ENCODE peak calls at places on chromosomes 16 and 17, in nine cellular contexts. One of them, this sample, is unnamed.

GRCh38 chr16:84047206-84047605 is 4.6 kb upstream of the SLC38A8 start:
- DNase-seq in HCT116: no peak
- DNase-seq in GM23338: no peak
- DNase-seq in PC-3: no peak
- DNase-seq in hepatocyte: no peak
- DNase-seq in MM.1S: no peak
- DNase-seq in GM23248: no peak
- DNase-seq in SK-N-SH: no peak
- DNase-seq in OCI-LY7: no peak
- DNase-seq in this sample: no peak

GRCh38 chr16:88584676-88585075 is 14.5 kb downstream of the ZC3H18 start:
- DNase-seq in GM23338: no peak
- DNase-seq in OCI-LY7: no peak
- DNase-seq in HCT116: no peak
- DNase-seq in SK-N-SH: no peak
- DNase-seq in PC-3: no peak
- DNase-seq in GM23248: no peak
- DNase-seq in hepatocyte: no peak
- DNase-seq in MM.1S: no peak
- DNase-seq in this sample: no peak

GRCh38 chr16:3484328-3485096 is 10.8 kb downstream of the C16orf90 start:
- DNase-seq in PC-3: no peak
- DNase-seq in OCI-LY7: no peak
- DNase-seq in MM.1S: no peak
- DNase-seq in hepatocyte: no peak
- DNase-seq in GM23338: no peak
- DNase-seq in HCT116: no peak
- DNase-seq in SK-N-SH: peak
- DNase-seq in GM23248: no peak
- DNase-seq in this sample: no peak

GRCh38 chr16:81816793-81817210 is 37.7 kb downstream of the PLCG2 start:
- DNase-seq in OCI-LY7: peak
- DNase-seq in SK-N-SH: no peak
- DNase-seq in PC-3: no peak
- DNase-seq in GM23248: no peak
- DNase-seq in GM23338: no peak
- DNase-seq in hepatocyte: no peak
- DNase-seq in HCT116: no peak
- DNase-seq in MM.1S: peak
- DNase-seq in this sample: no peak

GRCh38 chr17:42183741-42184711 is 1.2 kb downstream of the HCRT start:
- DNase-seq in SK-N-SH: peak
- DNase-seq in PC-3: no peak
- DNase-seq in HCT116: peak
- DNase-seq in GM23248: peak
- DNase-seq in GM23338: peak
- DNase-seq in hepatocyte: peak
- DNase-seq in OCI-LY7: peak
- DNase-seq in MM.1S: peak
- DNase-seq in this sample: peak

GRCh38 chr16:456891-457483 is 31.5 kb downstream of the RAB11FIP3 start:
- DNase-seq in hepatocyte: peak
- DNase-seq in MM.1S: no peak
- DNase-seq in HCT116: no peak
- DNase-seq in SK-N-SH: peak
- DNase-seq in GM23338: no peak
- DNase-seq in GM23248: peak
- DNase-seq in OCI-LY7: no peak
- DNase-seq in PC-3: no peak
- DNase-seq in this sample: no peak

GRCh38 chr17:75144816-75145511 is 9.3 kb downstream of the JPT1 start:
- DNase-seq in GM23338: no peak
- DNase-seq in OCI-LY7: no peak
- DNase-seq in HCT116: no peak
- DNase-seq in PC-3: no peak
- DNase-seq in SK-N-SH: no peak
- DNase-seq in GM23248: no peak
- DNase-seq in MM.1S: no peak
- DNase-seq in hepatocyte: no peak
- DNase-seq in this sample: no peak

GRCh38 chr17:38922538-38923291 is 2.7 kb upstream of the LASP1NB start:
- DNase-seq in hepatocyte: peak
- DNase-seq in HCT116: no peak
- DNase-seq in MM.1S: no peak
- DNase-seq in GM23248: peak
- DNase-seq in GM23338: peak
- DNase-seq in SK-N-SH: peak
- DNase-seq in OCI-LY7: no peak
- DNase-seq in PC-3: peak
- DNase-seq in this sample: peak

GRCh38 chr16:56950881-56951771 is 10.6 kb upstream of the CETP start:
- DNase-seq in hepatocyte: peak
- DNase-seq in GM23248: peak
- DNase-seq in SK-N-SH: peak
- DNase-seq in OCI-LY7: peak
- DNase-seq in MM.1S: peak
- DNase-seq in GM23338: peak
- DNase-seq in PC-3: peak
- DNase-seq in HCT116: no peak
- DNase-seq in this sample: peak
- TF ChIP-seq EZH2phosphoT487 in hepatocyte: no peak
- TF ChIP-seq EZH2phosphoT487 in GM23248: no peak
- TF ChIP-seq EZH2phosphoT487 in SK-N-SH: no peak
- TF ChIP-seq EZH2phosphoT487 in OCI-LY7: no peak
- TF ChIP-seq EZH2phosphoT487 in MM.1S: no peak
- TF ChIP-seq EZH2phosphoT487 in GM23338: no peak
- TF ChIP-seq EZH2phosphoT487 in PC-3: no peak
- TF ChIP-seq EZH2phosphoT487 in HCT116: no peak
- TF ChIP-seq EZH2phosphoT487 in this sample: no peak

DNA sequence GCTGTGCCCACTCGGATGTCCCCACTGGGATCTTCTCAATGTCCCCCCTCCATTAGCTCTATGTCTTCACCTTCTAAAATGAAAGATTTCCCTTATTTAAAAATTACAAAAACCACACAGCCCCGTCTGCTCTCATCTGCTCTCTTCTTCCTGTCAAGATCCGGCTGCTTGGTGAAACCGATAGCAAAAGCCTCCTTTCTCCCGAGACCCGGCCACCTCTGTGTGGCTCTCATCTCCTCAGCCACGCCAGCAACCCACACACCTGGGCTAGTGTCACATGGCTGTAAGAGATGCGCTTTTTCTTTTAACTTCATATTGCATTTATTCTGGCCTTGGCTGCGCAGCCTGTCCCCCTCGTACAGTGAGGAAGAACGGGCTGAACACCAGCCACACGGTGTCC is 20.6 kb downstream of the IFT140 start:
- DNase-seq in PC-3: no peak
- DNase-seq in GM23248: no peak
- DNase-seq in MM.1S: peak
- DNase-seq in SK-N-SH: no peak
- DNase-seq in OCI-LY7: no peak
- DNase-seq in hepatocyte: no peak
- DNase-seq in HCT116: no peak
- DNase-seq in GM23338: no peak
- DNase-seq in this sample: no peak
- H3K4me2 ChIP-seq in PC-3: no peak
- H3K4me2 ChIP-seq in GM23248: no peak
- H3K4me2 ChIP-seq in MM.1S: peak
- H3K4me2 ChIP-seq in SK-N-SH: no peak
- H3K4me2 ChIP-seq in OCI-LY7: no peak
- H3K4me2 ChIP-seq in hepatocyte: no peak
- H3K4me2 ChIP-seq in HCT116: no peak
- H3K4me2 ChIP-seq in GM23338: no peak
- H3K4me2 ChIP-seq in this sample: no peak

GRCh38 chr17:48629411-48629759 is 3.2 kb upstream of the HOXB9 start:
- DNase-seq in GM23248: no peak
- DNase-seq in GM23338: no peak
- DNase-seq in HCT116: no peak
- DNase-seq in PC-3: no peak
- DNase-seq in OCI-LY7: no peak
- DNase-seq in SK-N-SH: no peak
- DNase-seq in MM.1S: no peak
- DNase-seq in hepatocyte: no peak
- DNase-seq in this sample: no peak
- H3K4me3 ChIP-seq in GM23248: no peak
- H3K4me3 ChIP-seq in GM23338: no peak
- H3K4me3 ChIP-seq in HCT116: no peak
- H3K4me3 ChIP-seq in PC-3: no peak
- H3K4me3 ChIP-seq in OCI-LY7: no peak
- H3K4me3 ChIP-seq in SK-N-SH: no peak
- H3K4me3 ChIP-seq in MM.1S: no peak
- H3K4me3 ChIP-seq in hepatocyte: no peak
- H3K4me3 ChIP-seq in this sample: no peak

GRCh38 chr17:57620576-57620975 is 124.5 kb downstream of the CCDC182 start:
- DNase-seq in HCT116: no peak
- DNase-seq in hepatocyte: no peak
- DNase-seq in MM.1S: no peak
- DNase-seq in SK-N-SH: no peak
- DNase-seq in OCI-LY7: no peak
- DNase-seq in GM23248: no peak
- DNase-seq in GM23338: no peak
- DNase-seq in PC-3: no peak
- DNase-seq in this sample: no peak

GRCh38 chr17:57624390-57624789 is 120.7 kb downstream of the CCDC182 start:
- DNase-seq in HCT116: no peak
- DNase-seq in PC-3: no peak
- DNase-seq in hepatocyte: no peak
- DNase-seq in MM.1S: no peak
- DNase-seq in OCI-LY7: peak
- DNase-seq in GM23338: no peak
- DNase-seq in SK-N-SH: no peak
- DNase-seq in GM23248: no peak
- DNase-seq in this sample: no peak

GRCh38 chr17:57623620-57624019 is 121.5 kb downstream of the CCDC182 start:
- DNase-seq in GM23248: no peak
- DNase-seq in PC-3: no peak
- DNase-seq in hepatocyte: no peak
- DNase-seq in GM23338: no peak
- DNase-seq in HCT116: no peak
- DNase-seq in SK-N-SH: peak
- DNase-seq in OCI-LY7: peak
- DNase-seq in MM.1S: no peak
- DNase-seq in this sample: no peak

GRCh38 chr17:57622327-57622885 is 122.7 kb downstream of the CCDC182 start:
- DNase-seq in MM.1S: no peak
- DNase-seq in SK-N-SH: no peak
- DNase-seq in hepatocyte: no peak
- DNase-seq in OCI-LY7: no peak
- DNase-seq in GM23338: no peak
- DNase-seq in GM23248: no peak
- DNase-seq in HCT116: no peak
- DNase-seq in PC-3: no peak
- DNase-seq in this sample: no peak

GRCh38 chr17:57622886-57623433 is 122.1 kb downstream of the CCDC182 start:
- DNase-seq in SK-N-SH: peak
- DNase-seq in MM.1S: no peak
- DNase-seq in PC-3: peak
- DNase-seq in HCT116: no peak
- DNase-seq in hepatocyte: peak
- DNase-seq in GM23248: peak
- DNase-seq in OCI-LY7: peak
- DNase-seq in GM23338: no peak
- DNase-seq in this sample: no peak
- TF ChIP-seq EZH2phosphoT487 in SK-N-SH: no peak
- TF ChIP-seq EZH2phosphoT487 in MM.1S: no peak
- TF ChIP-seq EZH2phosphoT487 in PC-3: no peak
- TF ChIP-seq EZH2phosphoT487 in HCT116: no peak
- TF ChIP-seq EZH2phosphoT487 in hepatocyte: no peak
- TF ChIP-seq EZH2phosphoT487 in GM23248: no peak
- TF ChIP-seq EZH2phosphoT487 in OCI-LY7: no peak
- TF ChIP-seq EZH2phosphoT487 in GM23338: no peak
- TF ChIP-seq EZH2phosphoT487 in this sample: no peak

DNA sequence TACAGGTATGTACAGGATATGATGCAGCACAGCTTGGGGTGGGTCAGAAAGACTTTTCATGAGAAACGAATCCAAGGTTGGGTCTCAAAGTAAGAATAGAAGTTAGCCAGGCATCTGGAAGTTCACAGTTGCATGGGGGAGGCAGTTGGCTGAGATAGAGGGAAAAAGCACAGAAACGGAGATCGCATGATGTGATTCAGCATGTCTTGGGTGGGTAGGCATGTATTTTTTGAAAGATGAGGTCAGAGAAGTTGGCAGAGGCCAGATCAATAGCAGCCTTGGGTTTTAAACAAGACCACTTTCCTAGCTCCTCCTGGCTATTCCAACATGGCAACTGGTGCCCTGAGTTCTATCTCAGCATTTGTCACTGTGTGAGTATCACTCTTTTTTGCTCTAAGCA is 67.2 kb downstream of the PCTP start:
- DNase-seq in MM.1S: no peak
- DNase-seq in GM23248: no peak
- DNase-seq in SK-N-SH: no peak
- DNase-seq in hepatocyte: no peak
- DNase-seq in GM23338: no peak
- DNase-seq in HCT116: no peak
- DNase-seq in PC-3: no peak
- DNase-seq in OCI-LY7: no peak
- DNase-seq in this sample: no peak
- H3K4me2 ChIP-seq in MM.1S: no peak
- H3K4me2 ChIP-seq in GM23248: no peak
- H3K4me2 ChIP-seq in SK-N-SH: no peak
- H3K4me2 ChIP-seq in hepatocyte: no peak
- H3K4me2 ChIP-seq in GM23338: no peak
- H3K4me2 ChIP-seq in HCT116: no peak
- H3K4me2 ChIP-seq in PC-3: no peak
- H3K4me2 ChIP-seq in OCI-LY7: no peak
- H3K4me2 ChIP-seq in this sample: no peak